ENCODE peak calls at places on chromosomes 6 and 20, in nine cellular contexts. J is psoas muscle, N is heart left ventricle, E is foreskin fibroblast, H is neural progenitor cell, G is tibial artery, F is nephron progenitor cell, S is H1, O is IMR-90. V is an unnamed sample.

GRCh38 chr20:57991211-57991841 is 237.1 kb downstream of the ANKRD60 start:
- DNase-seq in J (peak), N (no peak), E (peak), H (no peak), G (no peak), F (no peak), S (no peak), O (no peak), V (no peak)

GRCh38 chr6:133184798-133185380 is 56.3 kb upstream of the EYA4 start:
- DNase-seq in J (no peak), N (no peak), E (no peak), H (peak), G (no peak), F (no peak), S (no peak), O (peak), V (no peak)

GRCh38 chr20:354298-354977 is 7.5 kb downstream of the NRSN2 start:
- DNase-seq in J (peak), N (peak), E (peak), H (peak), G (peak), F (peak), S (peak), O (peak), V (peak)

GRCh38 chr20:38021373-38021772 is 11.9 kb downstream of the TTI1 start:
- DNase-seq in J (no peak), N (no peak), E (no peak), H (no peak), G (no peak), F (no peak), S (no peak), O (peak), V (no peak)

GRCh38 chr6:71967436-71967835 is 81.1 kb downstream of the RIMS1 start:
- DNase-seq in J (no peak), N (no peak), E (no peak), H (no peak), G (no peak), F (no peak), S (no peak), O (peak), V (no peak)

GRCh38 chr6:7424967-7425807 is 35.6 kb downstream of the RIOK1 start:
- DNase-seq in J (no peak), N (peak), E (peak), H (no peak), G (no peak), F (no peak), S (peak), O (peak), V (peak)

GRCh38 chr6:111872521-111873177 is 603 bp downstream of the FYN start:
- DNase-seq in J (peak), N (peak), E (peak), H (peak), G (peak), F (peak), S (peak), O (peak), V (peak)

GRCh38 chr6:151701820-151702562 is 105.5 kb upstream of the ESR1 start:
- DNase-seq in J (no peak), N (no peak), E (no peak), H (no peak), G (no peak), F (no peak), S (no peak), O (no peak), V (no peak)

GRCh38 chr6:152124432-152125074 is 317.1 kb downstream of the ESR1 start:
- DNase-seq in J (no peak), N (no peak), E (peak), H (peak), G (no peak), F (no peak), S (no peak), O (peak), V (no peak)

GRCh38 chr6:47434372-47435253 is 43.0 kb upstream of the CD2AP start:
- DNase-seq in J (no peak), N (no peak), E (no peak), H (no peak), G (no peak), F (no peak), S (no peak), O (no peak), V (no peak)

GRCh38 chr6:105170066-105170465 is 9.7 kb downstream of the POPDC3 start:
- DNase-seq in J (no peak), N (no peak), E (peak), H (no peak), G (no peak), F (no peak), S (no peak), O (peak), V (no peak)

GRCh38 chr6:121897337-121897760 is 461.9 kb downstream of the GJA1 start:
- DNase-seq in J (no peak), N (no peak), E (no peak), H (peak), G (no peak), F (no peak), S (no peak), O (peak), V (no peak)

GRCh38 chr6:39793528-39793927 is 1.4 kb downstream of the DAAM2 start:
- DNase-seq in J (no peak), N (no peak), E (no peak), H (no peak), G (no peak), F (no peak), S (no peak), O (no peak), V (no peak)

GRCh38 chr6:18506387-18507017 is 119.4 kb downstream of the RNF144B start:
- DNase-seq in J (no peak), N (no peak), E (no peak), H (peak), G (no peak), F (no peak), S (no peak), O (peak), V (no peak)

GRCh38 chr20:54335299-54335698 is 127.4 kb downstream of the PFDN4 start:
- DNase-seq in J (no peak), N (no peak), E (no peak), H (no peak), G (no peak), F (no peak), S (no peak), O (no peak), V (no peak)

GRCh38 chr6:48826884-48827701 is 636.0 kb downstream of the MMUT start:
- DNase-seq in J (no peak), N (no peak), E (peak), H (no peak), G (peak), F (no peak), S (no peak), O (peak), V (no peak)

GRCh38 chr6:37705239-37706051 is 7.8 kb upstream of the MDGA1 start:
- DNase-seq in J (peak), N (peak), E (peak), H (peak), G (peak), F (peak), S (peak), O (peak), V (peak)

GRCh38 chr6:11126876-11127275 is 15.4 kb upstream of the ERVFRD-1 start:
- DNase-seq in J (no peak), N (no peak), E (no peak), H (no peak), G (no peak), F (no peak), S (peak), O (peak), V (no peak)

GRCh38 chr20:843908-844307 is 10.4 kb downstream of the FAM110A start:
- DNase-seq in J (no peak), N (no peak), E (no peak), H (no peak), G (no peak), F (no peak), S (no peak), O (no peak), V (no peak)

GRCh38 chr6:155215906-155216305 is 47.9 kb upstream of the CLDN20 start:
- DNase-seq in J (no peak), N (no peak), E (no peak), H (no peak), G (no peak), F (no peak), S (no peak), O (no peak), V (no peak)

GRCh38 chr20:3727333-3728035 is 5.0 kb upstream of the HSPA12B start:
- DNase-seq in J (no peak), N (no peak), E (peak), H (no peak), G (peak), F (no peak), S (no peak), O (peak), V (no peak)

GRCh38 chr6:56868687-56869086 is 86.2 kb upstream of the BEND6 start:
- DNase-seq in J (no peak), N (no peak), E (peak), H (no peak), G (no peak), F (no peak), S (no peak), O (peak), V (no peak)

GRCh38 chr20:54133434-54134427 is 40.1 kb downstream of the CYP24A1 start:
- DNase-seq in J (no peak), N (no peak), E (peak), H (peak), G (no peak), F (no peak), S (no peak), O (peak), V (no peak)

GRCh38 chr6:89874438-89874837 is 19.8 kb upstream of the GJA10 start:
- DNase-seq in J (no peak), N (no peak), E (no peak), H (no peak), G (no peak), F (no peak), S (no peak), O (no peak), V (no peak)

DNA sequence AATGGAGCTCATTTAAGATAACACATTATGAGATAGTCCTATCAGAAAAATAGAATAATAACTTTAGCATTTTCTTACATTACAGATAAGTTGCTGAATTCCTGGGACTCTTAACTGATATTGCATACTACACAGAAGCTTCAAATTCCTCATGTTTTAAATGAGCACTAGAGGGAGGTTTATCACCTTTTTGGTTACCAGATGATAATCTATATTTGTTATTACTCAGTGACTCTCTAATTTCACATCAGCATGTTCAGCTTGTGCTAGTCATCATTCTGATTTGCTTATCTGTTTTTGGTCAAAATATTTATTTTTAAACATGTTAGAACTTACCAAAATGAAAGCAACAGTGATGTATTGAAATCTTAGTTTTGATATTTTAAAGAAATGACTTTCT is 20.5 kb upstream of the GJA10 start:
- DNase-seq in J (no peak), N (no peak), E (no peak), H (no peak), G (no peak), F (no peak), S (no peak), O (no peak), V (no peak)
- TF ChIP-seq CTCF in J (no peak), N (no peak), E (no peak), H (no peak), G (no peak), F (no peak), S (no peak), O (no peak), V (no peak)

DNA sequence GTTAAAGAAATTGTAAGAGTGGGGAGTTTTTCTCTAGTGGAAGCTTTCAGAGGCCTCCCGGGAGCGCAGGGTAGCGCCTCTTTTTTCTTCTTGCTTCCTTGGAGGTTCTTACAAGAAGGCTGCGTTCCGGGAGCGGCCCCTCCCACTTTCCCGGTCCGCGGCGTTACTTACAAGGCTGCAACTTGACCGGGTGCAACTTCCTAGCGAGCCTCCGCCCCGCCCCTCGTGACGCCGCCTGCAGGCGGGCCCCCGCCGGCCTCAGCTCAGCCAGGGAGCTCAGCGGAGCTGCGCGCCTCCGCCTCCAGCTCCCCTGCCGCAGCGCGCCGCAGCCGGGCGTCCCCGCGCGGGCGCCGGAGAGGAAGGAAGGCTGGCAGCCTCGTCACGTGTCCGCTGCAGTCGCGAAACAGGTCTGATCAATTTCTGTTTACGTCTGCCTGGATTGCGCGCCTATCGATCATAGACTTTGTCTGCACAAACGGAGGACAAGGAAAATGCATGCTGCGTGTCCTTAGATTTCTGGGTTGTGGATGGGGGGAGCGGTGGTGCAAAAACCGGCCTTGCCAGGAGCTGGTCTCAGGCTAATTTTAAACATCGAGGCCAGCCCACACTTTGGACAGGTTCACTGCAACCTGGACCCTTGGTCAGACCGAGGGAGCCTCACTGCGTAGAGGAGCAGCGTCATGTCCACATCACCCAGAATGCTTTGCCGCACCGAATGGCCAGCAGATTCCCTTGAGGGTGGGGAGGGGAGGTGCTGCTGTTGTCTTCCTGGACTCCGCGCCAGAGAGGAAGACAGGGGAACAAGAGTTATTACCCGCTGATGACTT is at the start of the genes FAM217B and PPP1R3D:
- DNase-seq in J (peak), N (peak), E (peak), H (peak), G (peak), F (peak), S (peak), O (peak), V (peak)
- TF ChIP-seq CTCF in J (peak), N (peak), E (no peak), H (peak), G (no peak), F (no peak), S (no peak), O (peak), V (no peak)

GRCh38 chr6:138291036-138291848 is 73.0 kb upstream of the PBOV1 start:
- DNase-seq in J (no peak), N (no peak), E (no peak), H (peak), G (no peak), F (no peak), S (peak), O (no peak), V (no peak)

GRCh38 chr6:138290563-138290962 is 72.3 kb upstream of the PBOV1 start:
- DNase-seq in J (no peak), N (no peak), E (no peak), H (no peak), G (no peak), F (no peak), S (peak), O (no peak), V (no peak)

GRCh38 chr6:138287144-138287955 is 69.1 kb upstream of the PBOV1 start:
- DNase-seq in J (no peak), N (no peak), E (no peak), H (peak), G (no peak), F (peak), S (peak), O (no peak), V (peak)

GRCh38 chr6:138291849-138292181 is 73.5 kb upstream of the PBOV1 start:
- DNase-seq in J (no peak), N (no peak), E (no peak), H (no peak), G (no peak), F (no peak), S (no peak), O (no peak), V (no peak)

DNA sequence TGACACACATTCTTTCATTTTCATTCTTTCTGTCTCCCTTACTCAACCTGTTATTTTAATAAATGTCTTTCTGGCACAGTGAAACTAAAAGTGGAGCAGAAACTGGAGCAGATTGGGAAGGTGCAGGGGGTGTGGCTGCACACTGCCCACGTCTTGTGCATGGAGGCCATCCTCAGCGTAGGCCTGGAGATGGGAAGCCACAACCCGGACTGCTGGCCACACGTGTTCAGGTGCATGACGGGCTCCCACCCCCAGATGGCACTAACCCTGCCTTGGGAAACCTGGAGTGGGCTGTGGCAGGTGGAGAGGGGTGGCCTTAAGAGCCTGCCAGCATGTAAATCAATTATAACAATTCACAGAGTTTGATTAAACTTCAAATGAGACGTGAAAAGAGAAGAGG is 71.4 kb upstream of the PBOV1 start:
- DNase-seq in J (no peak), N (no peak), E (no peak), H (peak), G (no peak), F (peak), S (no peak), O (no peak), V (peak)
- TF ChIP-seq CTCF in J (no peak), N (peak), E (no peak), H (peak), G (no peak), F (peak), S (peak), O (peak), V (no peak)

DNA sequence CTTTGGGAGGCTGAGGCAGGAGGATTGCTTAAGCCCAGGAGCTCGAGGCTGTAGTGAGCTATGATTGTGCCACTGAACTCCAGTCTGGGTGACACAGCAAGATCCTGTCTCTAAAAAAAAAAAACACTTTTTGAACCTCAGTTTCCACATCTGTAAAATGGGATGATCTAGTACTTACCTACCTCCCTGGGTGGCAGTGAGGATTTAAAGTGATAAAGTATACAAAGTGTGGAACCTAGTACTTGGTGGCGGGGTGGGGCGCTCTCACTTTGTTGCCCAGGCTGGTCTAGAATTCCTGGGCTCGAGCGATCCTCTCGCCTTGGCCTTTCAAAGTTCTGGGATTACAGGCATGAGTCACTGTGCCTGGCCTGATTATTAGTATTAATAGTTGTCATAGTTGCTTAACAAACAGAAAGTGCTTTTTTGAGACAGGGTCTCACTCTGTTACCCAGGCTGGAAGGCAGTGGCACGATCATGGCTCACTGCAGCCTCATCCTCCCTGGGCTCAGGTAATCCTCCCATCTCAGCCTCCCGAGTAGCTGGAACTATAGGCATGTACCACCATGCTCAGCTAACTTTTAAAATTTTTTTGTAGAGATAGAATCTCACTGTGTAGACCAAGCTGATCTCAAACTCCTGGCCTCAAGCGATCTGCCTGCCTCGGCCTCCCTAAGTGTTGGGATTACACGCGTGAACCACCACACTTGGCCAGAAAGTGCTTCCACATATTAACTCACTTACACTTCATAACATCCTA is 7.0 kb upstream of the PLTP start:
- DNase-seq in J (no peak), N (no peak), E (no peak), H (no peak), G (no peak), F (no peak), S (no peak), O (peak), V (no peak)
- TF ChIP-seq CTCF in J (no peak), N (no peak), E (no peak), H (no peak), G (no peak), F (no peak), S (no peak), O (no peak), V (no peak)

GRCh38 chr6:41786451-41787218 is 859 bp upstream of the TOMM6 start:
- DNase-seq in J (peak), N (peak), E (peak), H (peak), G (peak), F (peak), S (peak), O (peak), V (peak)
- TF ChIP-seq CTCF in J (peak), N (peak), E (peak), H (peak), G (peak), F (peak), S (peak), O (peak), V (peak)

DNA sequence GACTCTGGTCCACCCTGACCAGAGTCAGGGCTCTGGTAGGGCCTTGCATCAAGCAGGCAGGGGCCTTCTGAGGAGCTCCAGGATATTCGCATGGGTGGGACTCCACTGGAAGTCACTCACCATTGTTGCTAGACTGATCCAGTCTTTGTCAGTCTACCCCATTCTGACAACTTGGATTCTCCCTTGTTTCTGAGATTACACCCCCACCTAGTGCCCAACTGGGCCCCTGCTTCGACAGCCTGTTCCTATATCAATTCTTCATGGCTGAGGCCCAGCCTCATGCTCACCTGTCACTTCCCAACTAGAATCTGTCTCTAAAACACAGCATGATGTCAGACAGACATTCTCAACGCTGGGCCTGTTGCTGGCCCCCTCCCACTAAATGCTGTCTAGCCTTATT is 5.2 kb downstream of the SLC35D3 start:
- DNase-seq in J (no peak), N (no peak), E (no peak), H (peak), G (no peak), F (no peak), S (peak), O (peak), V (peak)
- TF ChIP-seq CTCF in J (peak), N (peak), E (peak), H (peak), G (no peak), F (no peak), S (peak), O (peak), V (no peak)

GRCh38 chr20:8721098-8721497 is 347.8 kb upstream of the PLCB4 start:
- DNase-seq in J (peak), N (peak), E (peak), H (peak), G (peak), F (peak), S (no peak), O (peak), V (no peak)
- TF ChIP-seq CTCF in J (peak), N (peak), E (peak), H (peak), G (peak), F (peak), S (peak), O (peak), V (peak)

V was measured in pancreas.